ENCODE peak calls at places on chromosome 15, in four cellular contexts. C is astrocyte of the spinal cord, G is T follicular helper cell, A is NCI-H2171. U is an unnamed sample.

GRCh38 chr15:40276927-40277326 is 5.9 kb downstream of the ANKRD63 start:
- DNase-seq in C (no peak), G (no peak), A (no peak), U (no peak)

GRCh38 chr15:31042731-31043130 is 51.3 kb upstream of the MTMR10 start:
- DNase-seq in C (no peak), G (no peak), A (no peak), U (no peak)

GRCh38 chr15:62896969-62897486 is 145.5 kb upstream of the TPM1 start:
- DNase-seq in C (peak), G (no peak), A (no peak), U (peak)

GRCh38 chr15:67967871-67968423 is 86.2 kb upstream of the PIAS1 start:
- DNase-seq in C (peak), G (no peak), A (peak), U (peak)

GRCh38 chr15:52179278-52180195 is 11.7 kb downstream of the GNB5 start:
- DNase-seq in C (peak), G (peak), A (peak), U (peak)

GRCh38 chr15:63023351-63023945 is 19.1 kb upstream of the TPM1 start:
- DNase-seq in C (peak), G (no peak), A (no peak), U (peak)

GRCh38 chr15:83012038-83012490 is 625 bp upstream of the C15orf40 start:
- DNase-seq in C (no peak), G (no peak), A (no peak), U (no peak)

GRCh38 chr15:93066834-93067648 is 22.0 kb downstream of the RGMA start:
- DNase-seq in C (no peak), G (no peak), A (no peak), U (no peak)

GRCh38 chr15:39748276-39748675 is 34.4 kb downstream of the FSIP1 start:
- DNase-seq in C (no peak), G (no peak), A (no peak), U (no peak)

GRCh38 chr15:32649336-32649735 is 7.8 kb downstream of the SCG5 start:
- DNase-seq in C (peak), G (no peak), A (no peak), U (no peak)

GRCh38 chr15:76060098-76060989 is 559 bp downstream of the TMEM266 start:
- DNase-seq in C (no peak), G (no peak), A (no peak), U (no peak)

GRCh38 chr15:41979493-41980266 is 7.3 kb upstream of the EHD4 start:
- DNase-seq in C (no peak), G (no peak), A (no peak), U (no peak)

U was measured in HT1080.